ENCODE peak calls at places on chromosomes 2 and 18, in seven cellular contexts. One of them, this sample, is unnamed.

GRCh38 chr2:219368690-219369108 is 19.0 kb downstream of the DNPEP start:
- DNase-seq in WTC11: no peak
- DNase-seq in AG04450: peak
- DNase-seq in GM23248: peak
- DNase-seq in amniotic stem cell: peak
- DNase-seq in fibroblast of pulmonary artery: peak
- DNase-seq in cardiac septum: no peak
- DNase-seq in this sample: peak

GRCh38 chr18:79540914-79541301 is 138.7 kb upstream of the CTDP1 start:
- DNase-seq in cardiac septum: no peak
- DNase-seq in AG04450: no peak
- DNase-seq in amniotic stem cell: no peak
- DNase-seq in WTC11: no peak
- DNase-seq in GM23248: no peak
- DNase-seq in fibroblast of pulmonary artery: no peak
- DNase-seq in this sample: no peak

GRCh38 chr2:238527565-238527964 is 100.8 kb downstream of the ASB1 start:
- DNase-seq in fibroblast of pulmonary artery: peak
- DNase-seq in cardiac septum: no peak
- DNase-seq in amniotic stem cell: no peak
- DNase-seq in GM23248: peak
- DNase-seq in WTC11: no peak
- DNase-seq in AG04450: no peak
- DNase-seq in this sample: peak

GRCh38 chr2:170873035-170873692 is 55.9 kb upstream of the GORASP2 start:
- DNase-seq in AG04450: peak
- DNase-seq in GM23248: peak
- DNase-seq in cardiac septum: peak
- DNase-seq in amniotic stem cell: peak
- DNase-seq in WTC11: peak
- DNase-seq in fibroblast of pulmonary artery: peak
- DNase-seq in this sample: peak

GRCh38 chr18:31399336-31400032 is 22.9 kb downstream of the DSG4 start:
- DNase-seq in WTC11: no peak
- DNase-seq in AG04450: no peak
- DNase-seq in cardiac septum: no peak
- DNase-seq in fibroblast of pulmonary artery: no peak
- DNase-seq in GM23248: no peak
- DNase-seq in amniotic stem cell: no peak
- DNase-seq in this sample: peak

GRCh38 chr2:45009303-45009927 is at the start of gene SIX2:
- DNase-seq in fibroblast of pulmonary artery: peak
- DNase-seq in AG04450: peak
- DNase-seq in WTC11: peak
- DNase-seq in amniotic stem cell: peak
- DNase-seq in GM23248: peak
- DNase-seq in cardiac septum: peak
- DNase-seq in this sample: peak

GRCh38 chr2:228846161-228846560 is 424.9 kb downstream of the PID1 start:
- DNase-seq in GM23248: no peak
- DNase-seq in WTC11: no peak
- DNase-seq in fibroblast of pulmonary artery: no peak
- DNase-seq in AG04450: no peak
- DNase-seq in cardiac septum: no peak
- DNase-seq in amniotic stem cell: no peak
- DNase-seq in this sample: no peak

GRCh38 chr2:63029058-63029457 is 21.6 kb upstream of the OTX1 start:
- DNase-seq in AG04450: no peak
- DNase-seq in cardiac septum: no peak
- DNase-seq in fibroblast of pulmonary artery: no peak
- DNase-seq in GM23248: peak
- DNase-seq in amniotic stem cell: no peak
- DNase-seq in WTC11: no peak
- DNase-seq in this sample: no peak

GRCh38 chr2:215680605-215681598 is 245.0 kb upstream of the FN1 start:
- DNase-seq in WTC11: no peak
- DNase-seq in AG04450: no peak
- DNase-seq in cardiac septum: no peak
- DNase-seq in GM23248: peak
- DNase-seq in fibroblast of pulmonary artery: peak
- DNase-seq in amniotic stem cell: no peak
- DNase-seq in this sample: peak

GRCh38 chr18:22977847-22978701 is 44.9 kb downstream of the RBBP8 start:
- DNase-seq in GM23248: peak
- DNase-seq in AG04450: peak
- DNase-seq in fibroblast of pulmonary artery: peak
- DNase-seq in WTC11: no peak
- DNase-seq in cardiac septum: no peak
- DNase-seq in amniotic stem cell: peak
- DNase-seq in this sample: peak

GRCh38 chr2:134676960-134677359 is 41.8 kb downstream of the TMEM163 start:
- DNase-seq in fibroblast of pulmonary artery: no peak
- DNase-seq in WTC11: no peak
- DNase-seq in GM23248: no peak
- DNase-seq in AG04450: no peak
- DNase-seq in cardiac septum: no peak
- DNase-seq in amniotic stem cell: no peak
- DNase-seq in this sample: no peak

GRCh38 chr2:214896287-214896686 is 86.8 kb upstream of the BARD1 start:
- DNase-seq in fibroblast of pulmonary artery: no peak
- DNase-seq in AG04450: no peak
- DNase-seq in WTC11: no peak
- DNase-seq in GM23248: no peak
- DNase-seq in cardiac septum: no peak
- DNase-seq in amniotic stem cell: no peak
- DNase-seq in this sample: no peak

GRCh38 chr2:144453039-144453336 is 66.9 kb downstream of the ZEB2 start:
- DNase-seq in GM23248: peak
- DNase-seq in WTC11: no peak
- DNase-seq in amniotic stem cell: no peak
- DNase-seq in cardiac septum: no peak
- DNase-seq in AG04450: no peak
- DNase-seq in fibroblast of pulmonary artery: peak
- DNase-seq in this sample: peak

GRCh38 chr2:3728104-3729054 is 25.0 kb downstream of the DCDC2C start:
- DNase-seq in amniotic stem cell: peak
- DNase-seq in cardiac septum: no peak
- DNase-seq in fibroblast of pulmonary artery: peak
- DNase-seq in GM23248: peak
- DNase-seq in AG04450: peak
- DNase-seq in WTC11: no peak
- DNase-seq in this sample: peak

GRCh38 chr2:17311771-17312511 is 206.3 kb downstream of the RAD51AP2 start:
- DNase-seq in GM23248: peak
- DNase-seq in amniotic stem cell: no peak
- DNase-seq in fibroblast of pulmonary artery: no peak
- DNase-seq in WTC11: no peak
- DNase-seq in cardiac septum: no peak
- DNase-seq in AG04450: no peak
- DNase-seq in this sample: no peak

GRCh38 chr2:234990300-234990699 is 38.5 kb downstream of the SH3BP4 start:
- DNase-seq in WTC11: no peak
- DNase-seq in fibroblast of pulmonary artery: no peak
- DNase-seq in cardiac septum: no peak
- DNase-seq in amniotic stem cell: no peak
- DNase-seq in GM23248: no peak
- DNase-seq in AG04450: no peak
- DNase-seq in this sample: no peak

GRCh38 chr2:199160677-199161465 is 296.9 kb downstream of the SATB2 start:
- DNase-seq in GM23248: peak
- DNase-seq in WTC11: no peak
- DNase-seq in cardiac septum: no peak
- DNase-seq in fibroblast of pulmonary artery: peak
- DNase-seq in AG04450: peak
- DNase-seq in amniotic stem cell: no peak
- DNase-seq in this sample: peak